ENCODE peak calls at places on chromosomes 4 and X, in seven cellular contexts. S is heart left ventricle, N is endodermal cell, B is transverse colon, E is bronchial epithelial cell, F is thoracic aorta, Z is Peyer's patch. R is an unnamed sample.

GRCh38 chrX:46838482-46838857 is 1.6 kb downstream of the RP2 start:
- DNase-seq in F (no peak), Z (no peak), E (peak; percentile 42), S (no peak), N (no peak), B (no peak), R (no peak)

GRCh38 chrX:110853610-110854009 is 58.0 kb upstream of the CHRDL1 start:
- DNase-seq in E (peak; percentile 9), F (no peak), B (no peak), Z (no peak), S (no peak), N (peak; percentile 65), R (no peak)

GRCh38 chr4:101697266-101697665 is 93.3 kb upstream of the BANK1 start:
- DNase-seq in B (no peak), N (no peak), S (no peak), E (no peak), F (no peak), Z (no peak), R (no peak)

GRCh38 chrX:53374923-53375322 is 47.5 kb downstream of the SMC1A start:
- DNase-seq in F (no peak), N (no peak), E (no peak), S (no peak), B (no peak), Z (no peak), R (no peak)

GRCh38 chrX:38473715-38474114 is 87.6 kb upstream of the TSPAN7 start:
- DNase-seq in B (no peak), E (no peak), F (no peak), S (no peak), N (no peak), Z (no peak), R (no peak)

GRCh38 chrX:22081475-22082092 is 49.5 kb downstream of the PHEX start:
- DNase-seq in N (peak; percentile 86), B (peak; percentile 53), S (peak; percentile 36), Z (peak; percentile 61), E (peak; percentile 43), F (no peak), R (no peak)

GRCh38 chr4:38243385-38244053 is 283.3 kb downstream of the PTTG2 start:
- DNase-seq in N (no peak), S (no peak), Z (no peak), F (no peak), B (peak; percentile 20), E (no peak), R (no peak)

GRCh38 chr4:7429069-7429416 is 5.7 kb downstream of the PSAPL1 start:
- DNase-seq in Z (peak; percentile 25), E (no peak), S (peak; percentile 11), N (no peak), F (no peak), B (no peak), R (no peak)

GRCh38 chr4:15577508-15577907 is 77.6 kb downstream of the FBXL5 start:
- DNase-seq in S (no peak), B (no peak), N (no peak), E (no peak), F (no peak), Z (no peak), R (no peak)

GRCh38 chr4:159925770-159926169 is 822.9 kb downstream of the RAPGEF2 start:
- DNase-seq in S (no peak), Z (no peak), E (no peak), N (no peak), B (no peak), F (no peak), R (no peak)

GRCh38 chr4:73922766-73923630 is 53.8 kb downstream of the CXCL1 start:
- DNase-seq in N (no peak), S (no peak), E (peak; percentile 51), B (no peak), Z (no peak), F (no peak), R (no peak)

GRCh38 chr4:6369511-6369910 is 99.9 kb downstream of the WFS1 start:
- DNase-seq in Z (no peak), E (no peak), B (no peak), N (no peak), F (no peak), S (no peak), R (no peak)

GRCh38 chr4:32136081-32136787 is 1416.1 kb downstream of the PCDH7 start:
- DNase-seq in N (no peak), E (peak; percentile 98), B (no peak), F (no peak), Z (no peak), S (no peak), R (no peak)

GRCh38 chr4:110119347-110119746 is 79.1 kb downstream of the ELOVL6 start:
- DNase-seq in E (peak; percentile 88), Z (no peak), B (peak; percentile 52), S (no peak), N (no peak), F (no peak), R (no peak)

GRCh38 chrX:44744828-44745227 is 99.0 kb upstream of the DUSP21 start:
- DNase-seq in B (no peak), S (no peak), F (no peak), E (no peak), N (no peak), Z (no peak), R (peak; percentile 6)

GRCh38 chrX:141467442-141467841 is 117.1 kb downstream of the SPANXA1 start:
- DNase-seq in S (no peak), B (no peak), Z (no peak), F (no peak), N (peak; percentile 38), E (peak; percentile 1), R (no peak)

GRCh38 chr4:14607001-14607400 is 395.3 kb upstream of the CPEB2 start:
- DNase-seq in F (no peak), S (no peak), E (no peak), Z (no peak), B (no peak), N (no peak), R (no peak)

GRCh38 chrX:101729986-101730385 is 70.3 kb upstream of the ARMCX2 start:
- DNase-seq in S (no peak), F (no peak), Z (no peak), E (no peak), B (no peak), N (no peak), R (no peak)

GRCh38 chr4:136725286-136726081 is 806.8 kb downstream of the PCDH18 start:
- DNase-seq in Z (no peak), E (no peak), B (no peak), F (no peak), N (no peak), S (no peak), R (no peak)

GRCh38 chrX:7294483-7294882 is 146.5 kb upstream of the PUDP start:
- DNase-seq in B (no peak), F (no peak), Z (no peak), E (peak; percentile 31), N (no peak), S (no peak), R (no peak)

GRCh38 chrX:31269914-31270313 is 198.1 kb upstream of the FTHL17 start:
- DNase-seq in S (no peak), Z (no peak), E (no peak), B (no peak), N (no peak), F (no peak), R (no peak)

GRCh38 chr4:47525154-47525819 is 40.2 kb downstream of the ATP10D start:
- DNase-seq in Z (no peak), E (peak; percentile 94), B (no peak), F (no peak), S (no peak), N (no peak), R (no peak)

GRCh38 chr4:102535398-102536082 is 34.4 kb downstream of the NFKB1 start:
- DNase-seq in N (no peak), E (peak; percentile 72), F (no peak), B (no peak), S (no peak), Z (no peak), R (no peak)

GRCh38 chr4:151667025-151667424 is 93.8 kb downstream of the GATB start:
- DNase-seq in N (peak; percentile 19), B (no peak), E (no peak), F (no peak), Z (no peak), S (no peak), R (no peak)

GRCh38 chrX:152819732-152820131 is 10.8 kb downstream of the CETN2 start:
- DNase-seq in B (no peak), F (no peak), E (peak; percentile 81), S (no peak), N (no peak), Z (no peak), R (no peak)

GRCh38 chr4:169940460-169940859 is 85.7 kb downstream of the MFAP3L start:
- DNase-seq in F (no peak), N (peak; percentile 72), B (no peak), Z (no peak), S (no peak), E (no peak), R (no peak)

GRCh38 chr4:779555-779954 is 46.4 kb downstream of the CPLX1 start:
- DNase-seq in F (no peak), Z (no peak), N (no peak), E (no peak), B (no peak), S (no peak), R (no peak)
- H3K4me3 ChIP-seq in F (no peak overlapping the region), Z (no peak overlapping the region), N (peak overlapping the region; percentile 89), E (no peak overlapping the region), B (no peak overlapping the region), S (no peak overlapping the region), R (no peak overlapping the region)

GRCh38 chr4:94764069-94764468 is 6.3 kb downstream of the BMPR1B start:
- DNase-seq in E (no peak), B (no peak), S (no peak), F (no peak), N (no peak), Z (no peak), R (no peak)
- H3K27me3 ChIP-seq in E (no peaks in the 10 kb centered on the region), B (peaks cover 31% of the 10 kb centered on the region), S (peaks cover 22% of the 10 kb centered on the region), F (no peaks in the 10 kb centered on the region), N (peaks cover 9% of the 10 kb centered on the region), Z (no peaks in the 10 kb centered on the region), R (no peaks in the 10 kb centered on the region)

DNA sequence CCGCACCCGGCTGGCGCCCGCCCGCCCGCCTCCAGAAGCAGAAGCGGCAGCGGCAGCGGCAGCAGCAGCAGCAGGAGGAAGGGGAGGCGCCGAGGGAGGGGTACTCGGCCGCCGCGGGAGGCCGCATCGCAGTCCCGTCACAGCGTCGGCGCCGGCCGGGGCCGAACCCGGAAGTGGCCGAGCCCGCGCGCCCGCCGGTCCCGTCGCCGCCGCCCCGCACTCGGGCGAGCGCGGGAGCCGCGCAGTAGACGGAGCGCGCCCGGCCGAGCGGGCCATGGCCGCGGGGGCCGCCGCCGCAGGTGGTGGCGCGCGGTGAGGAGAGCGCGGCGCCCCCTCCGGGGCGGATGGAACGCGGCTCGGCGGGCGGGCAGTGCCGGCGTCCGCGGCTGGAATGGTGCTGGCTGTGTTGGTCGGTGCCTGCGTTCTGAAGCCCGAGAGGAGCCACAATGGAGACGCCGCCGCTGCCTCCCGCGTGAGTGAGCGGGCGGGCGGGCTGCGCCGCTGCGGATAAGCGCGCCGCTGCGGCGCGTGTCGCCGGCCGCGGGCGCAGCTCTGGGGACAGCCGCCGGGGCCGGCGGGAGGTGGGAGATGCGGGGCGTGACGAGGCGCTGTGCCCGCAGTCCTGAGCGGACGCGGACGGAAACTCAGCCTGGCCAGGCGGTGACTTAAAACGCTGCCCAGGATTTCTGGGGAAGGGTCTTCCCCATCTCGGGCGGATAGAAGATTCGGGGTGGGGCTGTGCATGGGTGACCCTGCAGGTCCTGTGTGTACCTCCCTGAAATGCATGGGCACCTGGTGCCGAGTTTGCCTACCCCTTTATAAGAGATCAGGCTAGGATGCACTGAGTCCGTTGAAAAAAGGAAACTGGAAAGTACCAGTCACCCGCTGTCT is at the start of gene KLHL2:
- DNase-seq in S (peak; percentile 88), Z (peak; percentile 89), B (peak; percentile 85), F (no peak), N (peak; percentile 83), E (peak; percentile 54), R (peak; percentile 87)
- TF ChIP-seq CTCF in S (no peak), Z (no peak), B (no peak), F (no peak), N (no peak), E (no peak), R (no peak)

GRCh38 chrX:68827848-68828562 is 816 bp upstream of the EFNB1 start:
- DNase-seq in B (peak; percentile 88), Z (peak; percentile 83), N (peak; percentile 95), S (peak; percentile 80), F (peak; percentile 30), E (peak; percentile 72), R (peak; percentile 52)
- H3K4me3 ChIP-seq in B (peak overlapping the region; percentile 14), Z (peak overlapping the region; percentile 67), N (peak overlapping the region; percentile 29), S (peak overlapping the region; percentile 83), F (peak overlapping the region; percentile 86), E (peak overlapping the region; percentile 79), R (peak overlapping the region; percentile 40)

R was measured in GM06990.